ENCODE peak calls at places on chromosomes 11 and 22, in six cellular contexts. S is choroid plexus epithelial cell, X is epithelial cell of esophagus, D is GM20000, L is right atrium auricular region, B is neural progenitor cell. T is an unnamed sample.

GRCh38 chr11:18171377-18172000 is 1.1 kb upstream of the MRGPRX4 start:
- DNase-seq in S (peak), X (peak), D (no peak), L (no peak), B (peak), T (no peak)

GRCh38 chr11:68116892-68117435 is 4.2 kb downstream of the CHKA start:
- DNase-seq in S (no peak), X (no peak), D (no peak), L (no peak), B (no peak), T (no peak)

GRCh38 chr11:35412285-35412684 is 7.1 kb downstream of the SLC1A2 start:
- DNase-seq in S (no peak), X (no peak), D (peak), L (no peak), B (peak), T (no peak)

GRCh38 chr11:121671276-121672168 is 218.8 kb upstream of the SORL1-AS1 start:
- DNase-seq in S (peak), X (no peak), D (no peak), L (no peak), B (no peak), T (no peak)

GRCh38 chr11:131688056-131688693 is 317.8 kb downstream of the NTM start:
- DNase-seq in S (peak), X (peak), D (peak), L (peak), B (peak), T (no peak)

GRCh38 chr11:2700415-2701211 is 819 bp upstream of the KCNQ1OT1 start:
- DNase-seq in S (no peak), X (peak), D (peak), L (peak), B (peak), T (peak)

GRCh38 chr22:40628354-40629042 is 8.0 kb downstream of the MRTFA start:
- DNase-seq in S (peak), X (peak), D (peak), L (no peak), B (no peak), T (no peak)

GRCh38 chr11:130435671-130436070 is 7.3 kb upstream of the ADAMTS8 start:
- DNase-seq in S (no peak), X (peak), D (no peak), L (no peak), B (no peak), T (no peak)

GRCh38 chr11:13368041-13368446 is 90.5 kb downstream of the BMAL1 start:
- DNase-seq in S (peak), X (peak), D (no peak), L (no peak), B (no peak), T (no peak)

GRCh38 chr11:19460718-19461405 is 220.1 kb upstream of the E2F8 start:
- DNase-seq in S (peak), X (no peak), D (no peak), L (no peak), B (no peak), T (no peak)

GRCh38 chr11:82747471-82747870 is 13.8 kb upstream of the FAM181B start:
- DNase-seq in S (no peak), X (peak), D (no peak), L (no peak), B (no peak), T (no peak)

GRCh38 chr11:2548596-2548995 is 103.8 kb downstream of the KCNQ1 start:
- DNase-seq in S (no peak), X (no peak), D (no peak), L (no peak), B (no peak), T (no peak)

GRCh38 chr22:37176464-37177061 is 11.5 kb downstream of the C1QTNF6 start:
- DNase-seq in S (peak), X (no peak), D (no peak), L (peak), B (no peak), T (no peak)

GRCh38 chr11:1202154-1202775 is 20.6 kb upstream of the MUC5B start:
- DNase-seq in S (no peak), X (no peak), D (peak), L (no peak), B (no peak), T (no peak)

GRCh38 chr11:45078236-45079074 is 68.0 kb upstream of the PRDM11 start:
- DNase-seq in S (no peak), X (no peak), D (no peak), L (no peak), B (no peak), T (no peak)

GRCh38 chr22:49853981-49854791 is 542 bp downstream of the ZBED4 start:
- DNase-seq in S (peak), X (peak), D (peak), L (no peak), B (peak), T (no peak)

GRCh38 chr22:33477131-33478111 is 419.2 kb upstream of the SYN3 start:
- DNase-seq in S (no peak), X (no peak), D (no peak), L (no peak), B (no peak), T (no peak)

GRCh38 chr11:119378851-119379465 is 2.5 kb downstream of the USP2 start:
- DNase-seq in S (no peak), X (no peak), D (no peak), L (no peak), B (peak), T (no peak)

GRCh38 chr11:65456418-65456817 is 33.8 kb downstream of the NEAT1 start:
- DNase-seq in S (no peak), X (no peak), D (no peak), L (no peak), B (no peak), T (no peak)

GRCh38 chr22:39448205-39449054 is 8.4 kb upstream of the MGAT3 start:
- DNase-seq in S (no peak), X (peak), D (no peak), L (no peak), B (no peak), T (no peak)

GRCh38 chr11:103047837-103048236 is 44.1 kb downstream of the DCUN1D5 start:
- DNase-seq in S (peak), X (no peak), D (no peak), L (no peak), B (no peak), T (no peak)

GRCh38 chr22:19497245-19497644 is 17.5 kb downstream of the CDC45 start:
- DNase-seq in S (peak), X (peak), D (no peak), L (no peak), B (no peak), T (no peak)

GRCh38 chr22:17896552-17896951 is 122.3 kb upstream of the BID start:
- DNase-seq in S (peak), X (no peak), D (no peak), L (no peak), B (peak), T (no peak)

GRCh38 chr11:92131289-92131890 is 93.2 kb upstream of the FAT3 start:
- DNase-seq in S (peak), X (peak), D (no peak), L (no peak), B (no peak), T (no peak)

GRCh38 chr11:67266424-67267187 is at the start of gene GRK2:
- DNase-seq in S (peak), X (peak), D (peak), L (no peak), B (peak), T (no peak)

GRCh38 chr11:131767421-131767820 is 397.0 kb downstream of the NTM start:
- DNase-seq in S (peak), X (peak), D (no peak), L (no peak), B (no peak), T (no peak)

GRCh38 chr22:42699953-42700352 is 20.7 kb downstream of the A4GALT start:
- DNase-seq in S (no peak), X (no peak), D (no peak), L (no peak), B (no peak), T (no peak)

GRCh38 chr11:124725719-124726105 is 14.0 kb upstream of the NRGN start:
- DNase-seq in S (peak), X (peak), D (no peak), L (no peak), B (no peak), T (no peak)

GRCh38 chr11:128468106-128468505 is 119.3 kb downstream of the ETS1 start:
- DNase-seq in S (peak), X (peak), D (no peak), L (no peak), B (no peak), T (no peak)

GRCh38 chr11:126157326-126158030 is 54.0 kb downstream of the RPUSD4 start:
- DNase-seq in S (no peak), X (no peak), D (no peak), L (no peak), B (no peak), T (no peak)

GRCh38 chr22:24440270-24440717 is 12.9 kb downstream of the ADORA2A start:
- DNase-seq in S (no peak), X (no peak), D (no peak), L (no peak), B (no peak), T (no peak)

GRCh38 chr11:101618691-101619090 is 34.9 kb upstream of the TRPC6 start:
- DNase-seq in S (no peak), X (peak), D (no peak), L (no peak), B (no peak), T (no peak)

GRCh38 chr11:30196400-30197206 is 34.2 kb upstream of the FSHB start:
- DNase-seq in S (peak), X (peak), D (peak), L (peak), B (peak), T (no peak)

GRCh38 chr11:10893713-10894112 is 35.9 kb upstream of the ZBED5 start:
- DNase-seq in S (peak), X (peak), D (no peak), L (no peak), B (no peak), T (no peak)

GRCh38 chr11:112016088-112016764 is 9.0 kb upstream of the DLAT start:
- DNase-seq in S (peak), X (no peak), D (peak), L (no peak), B (no peak), T (peak)

GRCh38 chr11:96284917-96285316 is 58.1 kb downstream of the MAML2 start:
- DNase-seq in S (no peak), X (no peak), D (no peak), L (no peak), B (no peak), T (no peak)

GRCh38 chr11:1487091-1487850 is 692 bp upstream of the MOB2 start:
- DNase-seq in S (no peak), X (no peak), D (no peak), L (no peak), B (no peak), T (no peak)

GRCh38 chr11:47464479-47464878 is 15.5 kb upstream of the RAPSN start:
- DNase-seq in S (peak), X (no peak), D (no peak), L (no peak), B (peak), T (no peak)

GRCh38 chr11:67345949-67346819 is 7.2 kb downstream of the POLD4 start:
- DNase-seq in S (peak), X (peak), D (peak), L (no peak), B (peak), T (no peak)

DNA sequence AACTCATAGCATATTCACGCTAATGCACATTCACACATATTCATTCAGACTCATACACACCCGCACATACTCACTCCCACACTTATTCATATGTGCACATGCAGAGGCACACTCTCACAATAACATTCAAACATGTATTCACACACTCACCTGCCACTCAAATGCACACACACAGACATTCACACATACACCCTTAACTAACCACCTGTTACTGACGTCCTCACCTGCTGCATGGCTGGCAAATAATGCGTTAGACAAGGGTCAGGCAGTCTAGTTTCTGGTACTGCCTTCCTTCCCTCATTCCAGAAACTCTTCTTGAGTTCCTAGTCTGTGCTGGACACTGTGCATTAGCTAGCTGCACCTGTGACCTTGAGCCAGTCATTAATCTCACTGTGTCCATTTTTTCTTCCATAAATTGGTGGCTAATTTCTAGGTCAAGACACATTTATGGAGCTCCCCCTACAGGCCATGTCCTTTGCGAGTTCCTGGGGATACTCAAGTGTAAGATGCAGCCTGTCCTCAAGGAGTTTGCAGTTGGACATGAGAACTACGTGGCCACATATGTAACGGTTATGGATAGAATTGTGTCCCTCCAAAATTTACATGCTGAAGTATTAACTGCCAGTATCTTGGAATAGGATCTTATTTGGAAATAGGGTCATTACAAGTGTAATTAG is 34.5 kb upstream of the SEZ6L start:
- DNase-seq in S (no peak), X (no peak), D (no peak), L (no peak), B (no peak), T (no peak)
- TF ChIP-seq CTCF in S (no peak), X (no peak), D (peak), L (no peak), B (peak), T (peak)

GRCh38 chr11:117614695-117615094 is 182.3 kb downstream of the DSCAML1 start:
- DNase-seq in S (no peak), X (no peak), D (no peak), L (no peak), B (peak), T (no peak)
- TF ChIP-seq CTCF in S (peak), X (no peak), D (no peak), L (no peak), B (peak), T (no peak)

GRCh38 chr11:27211370-27212127 is 151.5 kb downstream of the CCDC34 start:
- DNase-seq in S (no peak), X (no peak), D (no peak), L (no peak), B (no peak), T (no peak)
- TF ChIP-seq CTCF in S (peak), X (peak), D (no peak), L (no peak), B (peak), T (peak)

GRCh38 chr11:83801799-83802198 is 515.6 kb upstream of the CCDC90B start:
- DNase-seq in S (no peak), X (peak), D (no peak), L (no peak), B (no peak), T (no peak)
- TF ChIP-seq CTCF in S (peak), X (peak), D (no peak), L (no peak), B (peak), T (peak)

GRCh38 chr11:62888406-62888805 is 7.7 kb downstream of the SLC3A2 start:
- DNase-seq in S (no peak), X (no peak), D (no peak), L (no peak), B (no peak), T (no peak)
- TF ChIP-seq CTCF in S (no peak), X (no peak), D (no peak), L (no peak), B (no peak), T (no peak)

GRCh38 chr11:62266558-62266957 is 3.4 kb upstream of the SCGB2A2 start:
- DNase-seq in S (peak), X (peak), D (no peak), L (no peak), B (no peak), T (no peak)

GRCh38 chr11:62267576-62267975 is 2.4 kb upstream of the SCGB2A2 start:
- DNase-seq in S (no peak), X (peak), D (no peak), L (no peak), B (no peak), T (no peak)

GRCh38 chr11:62273284-62273683 is 3.3 kb downstream of the SCGB2A2 start:
- DNase-seq in S (no peak), X (no peak), D (no peak), L (no peak), B (no peak), T (no peak)

GRCh38 chr11:62267050-62267449 is 2.9 kb upstream of the SCGB2A2 start:
- DNase-seq in S (no peak), X (no peak), D (no peak), L (no peak), B (no peak), T (no peak)

GRCh38 chr11:62269654-62270278 is at the start of gene SCGB2A2:
- DNase-seq in S (peak), X (peak), D (no peak), L (no peak), B (no peak), T (no peak)
- TF ChIP-seq CTCF in S (peak), X (peak), D (no peak), L (no peak), B (peak), T (peak)

GRCh38 chr22:22945195-22945594 is 57.6 kb downstream of the IGLL5 start:
- DNase-seq in S (no peak), X (no peak), D (no peak), L (peak), B (no peak), T (no peak)

GRCh38 chr22:22941831-22942510 is 54.4 kb downstream of the IGLL5 start:
- DNase-seq in S (no peak), X (no peak), D (no peak), L (peak), B (no peak), T (no peak)

GRCh38 chr22:22944268-22944985 is 56.8 kb downstream of the IGLL5 start:
- DNase-seq in S (no peak), X (no peak), D (no peak), L (peak), B (no peak), T (no peak)

GRCh38 chr22:22942511-22943329 is 55.1 kb downstream of the IGLL5 start:
- DNase-seq in S (peak), X (peak), D (peak), L (peak), B (peak), T (peak)

GRCh38 chr22:22943521-22944267 is 56.1 kb downstream of the IGLL5 start:
- DNase-seq in S (no peak), X (no peak), D (no peak), L (peak), B (no peak), T (no peak)
- TF ChIP-seq CTCF in S (no peak), X (no peak), D (no peak), L (no peak), B (no peak), T (peak)

GRCh38 chr11:12235549-12235944 is 125.2 kb downstream of the MICAL2 start:
- DNase-seq in S (peak), X (no peak), D (peak), L (no peak), B (no peak), T (no peak)
- TF ChIP-seq CTCF in S (peak), X (no peak), D (no peak), L (no peak), B (no peak), T (peak)

T was measured in GM12864.